ENCODE peak calls at places on chromosomes 3 and 15, in eight cellular contexts. One of them, this sample, is unnamed.

GRCh38 chr3:12953201-12953712 is 111.9 kb upstream of the RPL32 start:
- DNase-seq in HepG2: no peak
- DNase-seq in body of pancreas: no peak
- DNase-seq in mammary epithelial cell: no peak
- DNase-seq in kidney: no peak
- DNase-seq in cardiac muscle cell: no peak
- DNase-seq in colonic mucosa: no peak
- DNase-seq in prostate gland: no peak
- DNase-seq in this sample: no peak

GRCh38 chr3:88189361-88189810 is 39.6 kb downstream of the C3orf38 start:
- DNase-seq in HepG2: peak; percentile 85
- DNase-seq in body of pancreas: no peak
- DNase-seq in mammary epithelial cell: no peak
- DNase-seq in kidney: no peak
- DNase-seq in cardiac muscle cell: no peak
- DNase-seq in colonic mucosa: no peak
- DNase-seq in prostate gland: no peak
- DNase-seq in this sample: no peak

GRCh38 chr3:58564456-58565160 is 12.6 kb downstream of the FAM107A start:
- DNase-seq in HepG2: peak; percentile 18
- DNase-seq in body of pancreas: no peak
- DNase-seq in mammary epithelial cell: peak; percentile 52
- DNase-seq in kidney: peak; percentile 41
- DNase-seq in cardiac muscle cell: peak; percentile 73
- DNase-seq in colonic mucosa: peak; percentile 48
- DNase-seq in prostate gland: no peak
- DNase-seq in this sample: peak; percentile 71

GRCh38 chr3:129555176-129555575 is 12.2 kb downstream of the H1-8 start:
- DNase-seq in HepG2: no peak
- DNase-seq in body of pancreas: no peak
- DNase-seq in mammary epithelial cell: no peak
- DNase-seq in kidney: no peak
- DNase-seq in cardiac muscle cell: no peak
- DNase-seq in colonic mucosa: no peak
- DNase-seq in prostate gland: no peak
- DNase-seq in this sample: no peak

GRCh38 chr15:36373549-36373948 is 205.9 kb upstream of the CDIN1 start:
- DNase-seq in HepG2: no peak
- DNase-seq in body of pancreas: no peak
- DNase-seq in mammary epithelial cell: peak; percentile 69
- DNase-seq in kidney: no peak
- DNase-seq in cardiac muscle cell: no peak
- DNase-seq in colonic mucosa: no peak
- DNase-seq in prostate gland: no peak
- DNase-seq in this sample: no peak

GRCh38 chr15:67531379-67532059 is 10.6 kb downstream of the C15orf61 start:
- DNase-seq in HepG2: no peak
- DNase-seq in body of pancreas: no peak
- DNase-seq in mammary epithelial cell: peak; percentile 87
- DNase-seq in kidney: no peak
- DNase-seq in cardiac muscle cell: peak; percentile 21
- DNase-seq in colonic mucosa: no peak
- DNase-seq in prostate gland: no peak
- DNase-seq in this sample: no peak

GRCh38 chr3:169243122-169243521 is 420.4 kb downstream of the MECOM start:
- DNase-seq in HepG2: no peak
- DNase-seq in body of pancreas: no peak
- DNase-seq in mammary epithelial cell: no peak
- DNase-seq in kidney: no peak
- DNase-seq in cardiac muscle cell: peak; percentile 68
- DNase-seq in colonic mucosa: no peak
- DNase-seq in prostate gland: no peak
- DNase-seq in this sample: peak; percentile 16

GRCh38 chr3:97880267-97880666 is 58.5 kb downstream of the CRYBG3 start:
- DNase-seq in HepG2: peak; percentile 6
- DNase-seq in body of pancreas: no peak
- DNase-seq in mammary epithelial cell: no peak
- DNase-seq in kidney: no peak
- DNase-seq in cardiac muscle cell: no peak
- DNase-seq in colonic mucosa: no peak
- DNase-seq in prostate gland: no peak
- DNase-seq in this sample: no peak

GRCh38 chr3:135214400-135214799 is 419.3 kb downstream of the EPHB1 start:
- DNase-seq in HepG2: no peak
- DNase-seq in body of pancreas: no peak
- DNase-seq in mammary epithelial cell: no peak
- DNase-seq in kidney: no peak
- DNase-seq in cardiac muscle cell: no peak
- DNase-seq in colonic mucosa: no peak
- DNase-seq in prostate gland: no peak
- DNase-seq in this sample: no peak

DNA sequence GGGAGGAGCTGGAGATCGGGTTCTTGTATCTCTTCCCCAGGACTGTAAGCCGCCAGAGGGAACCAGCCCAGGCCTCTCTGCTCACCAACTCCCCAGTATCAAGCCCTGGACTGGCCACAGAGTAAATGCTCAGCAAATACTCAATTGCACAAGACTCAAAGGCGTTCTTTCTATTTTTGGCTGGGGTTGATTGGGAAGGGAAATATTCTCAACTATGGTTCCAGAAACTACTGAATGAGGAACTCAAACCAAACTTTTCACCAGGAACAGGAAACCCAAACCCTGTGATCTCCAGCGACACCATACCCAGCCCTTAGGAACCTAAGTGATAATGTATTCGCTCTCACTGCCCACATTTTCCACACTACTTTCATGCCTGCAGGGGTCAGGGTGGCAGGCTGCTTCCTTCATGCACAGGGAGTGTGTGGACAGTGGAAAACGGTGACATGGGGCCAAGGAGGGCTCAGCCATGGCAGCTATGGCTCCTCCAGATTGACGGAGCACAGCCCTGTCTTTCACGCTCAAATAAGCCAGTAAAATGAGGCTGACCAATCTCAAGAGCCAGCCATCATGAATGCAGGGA is 124.7 kb upstream of the RAD18 start:
- DNase-seq in HepG2: no peak
- DNase-seq in body of pancreas: no peak
- DNase-seq in mammary epithelial cell: no peak
- DNase-seq in kidney: no peak
- DNase-seq in cardiac muscle cell: peak; percentile 29
- DNase-seq in colonic mucosa: no peak
- DNase-seq in prostate gland: no peak
- DNase-seq in this sample: peak; percentile 2
- H3K4me3 ChIP-seq in HepG2: no peak overlapping the region
- H3K4me3 ChIP-seq in body of pancreas: no peak overlapping the region
- H3K4me3 ChIP-seq in mammary epithelial cell: no peak overlapping the region
- H3K4me3 ChIP-seq in kidney: no peak overlapping the region
- H3K4me3 ChIP-seq in cardiac muscle cell: no peak overlapping the region
- H3K4me3 ChIP-seq in colonic mucosa: no peak overlapping the region
- H3K4me3 ChIP-seq in prostate gland: no peak overlapping the region
- H3K4me3 ChIP-seq in this sample: no peak overlapping the region

GRCh38 chr15:95932676-95933075 is 397.8 kb upstream of the NR2F2 start:
- DNase-seq in HepG2: no peak
- DNase-seq in body of pancreas: no peak
- DNase-seq in mammary epithelial cell: peak; percentile 54
- DNase-seq in kidney: no peak
- DNase-seq in cardiac muscle cell: peak; percentile 35
- DNase-seq in colonic mucosa: no peak
- DNase-seq in prostate gland: no peak
- DNase-seq in this sample: no peak
- H3K27ac ChIP-seq in HepG2: no peak overlapping the region
- H3K27ac ChIP-seq in body of pancreas: no peak overlapping the region
- H3K27ac ChIP-seq in mammary epithelial cell: no peak overlapping the region
- H3K27ac ChIP-seq in kidney: no peak overlapping the region
- H3K27ac ChIP-seq in cardiac muscle cell: no peak overlapping the region
- H3K27ac ChIP-seq in colonic mucosa: no peak overlapping the region
- H3K27ac ChIP-seq in prostate gland: no peak overlapping the region
- H3K27ac ChIP-seq in this sample: no peak overlapping the region

GRCh38 chr3:64462203-64463120 is 225.3 kb downstream of the ADAMTS9 start:
- DNase-seq in HepG2: no peak
- DNase-seq in body of pancreas: no peak
- DNase-seq in mammary epithelial cell: no peak
- DNase-seq in kidney: no peak
- DNase-seq in cardiac muscle cell: peak; percentile 87
- DNase-seq in colonic mucosa: no peak
- DNase-seq in prostate gland: no peak
- DNase-seq in this sample: no peak
- H3K4me1 ChIP-seq in HepG2: no peaks in the 10 kb centered on the region
- H3K4me1 ChIP-seq in body of pancreas: no peaks in the 10 kb centered on the region
- H3K4me1 ChIP-seq in mammary epithelial cell: peaks cover 2% of the 10 kb centered on the region
- H3K4me1 ChIP-seq in kidney: no peaks in the 10 kb centered on the region
- H3K4me1 ChIP-seq in cardiac muscle cell: no peaks in the 10 kb centered on the region
- H3K4me1 ChIP-seq in colonic mucosa: no peaks in the 10 kb centered on the region
- H3K4me1 ChIP-seq in prostate gland: no peaks in the 10 kb centered on the region
- H3K4me1 ChIP-seq in this sample: no peaks in the 10 kb centered on the region

GRCh38 chr3:128074851-128075515 is 22.7 kb downstream of the SEC61A1 start:
- DNase-seq in HepG2: no peak
- DNase-seq in body of pancreas: no peak
- DNase-seq in mammary epithelial cell: peak; percentile 35
- DNase-seq in kidney: no peak
- DNase-seq in cardiac muscle cell: no peak
- DNase-seq in colonic mucosa: no peak
- DNase-seq in prostate gland: no peak
- DNase-seq in this sample: no peak
- H3K4me3 ChIP-seq in HepG2: no peak overlapping the region
- H3K4me3 ChIP-seq in body of pancreas: no peak overlapping the region
- H3K4me3 ChIP-seq in mammary epithelial cell: peak overlapping the region; percentile 17
- H3K4me3 ChIP-seq in kidney: no peak overlapping the region
- H3K4me3 ChIP-seq in cardiac muscle cell: peak overlapping the region; percentile 31
- H3K4me3 ChIP-seq in colonic mucosa: peak overlapping the region; percentile 45
- H3K4me3 ChIP-seq in prostate gland: peak overlapping the region; percentile 12
- H3K4me3 ChIP-seq in this sample: no peak overlapping the region

GRCh38 chr3:182487621-182488020 is 305.7 kb upstream of the ATP11B start:
- DNase-seq in HepG2: no peak
- DNase-seq in body of pancreas: no peak
- DNase-seq in mammary epithelial cell: no peak
- DNase-seq in kidney: no peak
- DNase-seq in cardiac muscle cell: no peak
- DNase-seq in colonic mucosa: no peak
- DNase-seq in prostate gland: no peak
- DNase-seq in this sample: no peak

GRCh38 chr3:182484682-182485081 is 308.6 kb upstream of the ATP11B start:
- DNase-seq in HepG2: no peak
- DNase-seq in body of pancreas: no peak
- DNase-seq in mammary epithelial cell: no peak
- DNase-seq in kidney: no peak
- DNase-seq in cardiac muscle cell: no peak
- DNase-seq in colonic mucosa: no peak
- DNase-seq in prostate gland: no peak
- DNase-seq in this sample: no peak

GRCh38 chr3:182487048-182487447 is 306.3 kb upstream of the ATP11B start:
- DNase-seq in HepG2: no peak
- DNase-seq in body of pancreas: no peak
- DNase-seq in mammary epithelial cell: no peak
- DNase-seq in kidney: no peak
- DNase-seq in cardiac muscle cell: no peak
- DNase-seq in colonic mucosa: no peak
- DNase-seq in prostate gland: no peak
- DNase-seq in this sample: no peak

GRCh38 chr3:182485306-182485705 is 308.0 kb upstream of the ATP11B start:
- DNase-seq in HepG2: no peak
- DNase-seq in body of pancreas: no peak
- DNase-seq in mammary epithelial cell: peak; percentile 52
- DNase-seq in kidney: no peak
- DNase-seq in cardiac muscle cell: no peak
- DNase-seq in colonic mucosa: no peak
- DNase-seq in prostate gland: no peak
- DNase-seq in this sample: no peak

GRCh38 chr3:182486459-182486858 is 306.8 kb upstream of the ATP11B start:
- DNase-seq in HepG2: no peak
- DNase-seq in body of pancreas: no peak
- DNase-seq in mammary epithelial cell: no peak
- DNase-seq in kidney: no peak
- DNase-seq in cardiac muscle cell: no peak
- DNase-seq in colonic mucosa: no peak
- DNase-seq in prostate gland: no peak
- DNase-seq in this sample: no peak
- H3K27ac ChIP-seq in HepG2: no peak overlapping the region
- H3K27ac ChIP-seq in body of pancreas: no peak overlapping the region
- H3K27ac ChIP-seq in mammary epithelial cell: no peak overlapping the region
- H3K27ac ChIP-seq in kidney: no peak overlapping the region
- H3K27ac ChIP-seq in cardiac muscle cell: no peak overlapping the region
- H3K27ac ChIP-seq in colonic mucosa: no peak overlapping the region
- H3K27ac ChIP-seq in prostate gland: no peak overlapping the region
- H3K27ac ChIP-seq in this sample: no peak overlapping the region

GRCh38 chr15:88465633-88466219 is 1.5 kb downstream of the MRPL46 start:
- DNase-seq in HepG2: peak; percentile 93
- DNase-seq in body of pancreas: no peak
- DNase-seq in mammary epithelial cell: peak; percentile 73
- DNase-seq in kidney: no peak
- DNase-seq in cardiac muscle cell: peak; percentile 48
- DNase-seq in colonic mucosa: no peak
- DNase-seq in prostate gland: no peak
- DNase-seq in this sample: peak; percentile 61

GRCh38 chr15:88467935-88468528 is 524 bp downstream of the MRPS11 start:
- DNase-seq in HepG2: no peak
- DNase-seq in body of pancreas: no peak
- DNase-seq in mammary epithelial cell: no peak
- DNase-seq in kidney: no peak
- DNase-seq in cardiac muscle cell: peak; percentile 22
- DNase-seq in colonic mucosa: peak; percentile 30
- DNase-seq in prostate gland: no peak
- DNase-seq in this sample: no peak

GRCh38 chr15:88463870-88464532 is 3.2 kb downstream of the MRPL46 start:
- DNase-seq in HepG2: peak; percentile 77
- DNase-seq in body of pancreas: no peak
- DNase-seq in mammary epithelial cell: no peak
- DNase-seq in kidney: no peak
- DNase-seq in cardiac muscle cell: no peak
- DNase-seq in colonic mucosa: no peak
- DNase-seq in prostate gland: no peak
- DNase-seq in this sample: no peak

GRCh38 chr15:88469321-88469720 is 1.8 kb downstream of the MRPS11 start:
- DNase-seq in HepG2: no peak
- DNase-seq in body of pancreas: no peak
- DNase-seq in mammary epithelial cell: no peak
- DNase-seq in kidney: no peak
- DNase-seq in cardiac muscle cell: no peak
- DNase-seq in colonic mucosa: no peak
- DNase-seq in prostate gland: no peak
- DNase-seq in this sample: no peak

GRCh38 chr15:88467073-88467934 is at the start of the genes MRPL46 and MRPS11:
- DNase-seq in HepG2: peak; percentile 79
- DNase-seq in body of pancreas: peak; percentile 88
- DNase-seq in mammary epithelial cell: peak; percentile 80
- DNase-seq in kidney: peak; percentile 95
- DNase-seq in cardiac muscle cell: peak; percentile 89
- DNase-seq in colonic mucosa: peak; percentile 96
- DNase-seq in prostate gland: peak; percentile 88
- DNase-seq in this sample: peak; percentile 91
- H3K4me1 ChIP-seq in HepG2: peaks cover 55% of the 10 kb centered on the region
- H3K4me1 ChIP-seq in body of pancreas: peaks cover 24% of the 10 kb centered on the region
- H3K4me1 ChIP-seq in mammary epithelial cell: peaks cover 15% of the 10 kb centered on the region
- H3K4me1 ChIP-seq in kidney: peaks cover 5% of the 10 kb centered on the region
- H3K4me1 ChIP-seq in cardiac muscle cell: peaks cover 4% of the 10 kb centered on the region
- H3K4me1 ChIP-seq in colonic mucosa: peaks cover 7% of the 10 kb centered on the region
- H3K4me1 ChIP-seq in prostate gland: no peaks in the 10 kb centered on the region
- H3K4me1 ChIP-seq in this sample: peaks cover 2% of the 10 kb centered on the region

GRCh38 chr3:65936908-65937638 is 101.6 kb downstream of the MAGI1 start:
- DNase-seq in HepG2: no peak
- DNase-seq in body of pancreas: no peak
- DNase-seq in mammary epithelial cell: no peak
- DNase-seq in kidney: no peak
- DNase-seq in cardiac muscle cell: no peak
- DNase-seq in colonic mucosa: no peak
- DNase-seq in prostate gland: no peak
- DNase-seq in this sample: peak; percentile 28
- H3K4me3 ChIP-seq in HepG2: no peak overlapping the region
- H3K4me3 ChIP-seq in body of pancreas: no peak overlapping the region
- H3K4me3 ChIP-seq in mammary epithelial cell: no peak overlapping the region
- H3K4me3 ChIP-seq in kidney: no peak overlapping the region
- H3K4me3 ChIP-seq in cardiac muscle cell: no peak overlapping the region
- H3K4me3 ChIP-seq in colonic mucosa: no peak overlapping the region
- H3K4me3 ChIP-seq in prostate gland: no peak overlapping the region
- H3K4me3 ChIP-seq in this sample: no peak overlapping the region

This sample was measured in small intestine.